ENCODE peak calls at places on chromosomes 4 and X, in seven cellular contexts. One of them, this sample, is unnamed.

GRCh38 chr4:141548791-141549190 is 87.6 kb upstream of the IL15 start:
- DNase-seq in K562: no peak
- DNase-seq in H1: no peak
- DNase-seq in HepG2: no peak
- DNase-seq in GM12878: no peak
- DNase-seq in HCT116: no peak
- DNase-seq in HEK293T: no peak
- DNase-seq in this sample: no peak

GRCh38 chrX:15750611-15751159 is 12.6 kb downstream of the CA5B start:
- DNase-seq in HEK293T: no peak
- DNase-seq in HCT116: no peak
- DNase-seq in GM12878: no peak
- DNase-seq in H1: no peak
- DNase-seq in HepG2: no peak
- DNase-seq in K562: no peak
- DNase-seq in this sample: no peak

GRCh38 chrX:101759000-101759399 is 99.3 kb upstream of the ARMCX2 start:
- DNase-seq in HepG2: peak
- DNase-seq in GM12878: no peak
- DNase-seq in HCT116: peak
- DNase-seq in K562: peak
- DNase-seq in H1: peak
- DNase-seq in HEK293T: peak
- DNase-seq in this sample: peak

GRCh38 chrX:34218063-34218462 is 85.9 kb upstream of the FAM47A start:
- DNase-seq in HCT116: no peak
- DNase-seq in K562: no peak
- DNase-seq in H1: no peak
- DNase-seq in HEK293T: no peak
- DNase-seq in GM12878: no peak
- DNase-seq in HepG2: no peak
- DNase-seq in this sample: no peak

GRCh38 chr4:71130827-71131603 is 137.6 kb downstream of the DCK start:
- DNase-seq in H1: no peak
- DNase-seq in HepG2: no peak
- DNase-seq in HCT116: no peak
- DNase-seq in K562: no peak
- DNase-seq in HEK293T: no peak
- DNase-seq in GM12878: no peak
- DNase-seq in this sample: no peak

GRCh38 chr4:112082954-112083586 is 62.2 kb upstream of the FAM241A start:
- DNase-seq in GM12878: no peak
- DNase-seq in K562: no peak
- DNase-seq in HepG2: peak
- DNase-seq in HEK293T: no peak
- DNase-seq in HCT116: peak
- DNase-seq in H1: no peak
- DNase-seq in this sample: no peak

GRCh38 chr4:114386637-114387233 is 211.9 kb upstream of the UGT8 start:
- DNase-seq in GM12878: peak
- DNase-seq in HepG2: peak
- DNase-seq in HCT116: peak
- DNase-seq in H1: no peak
- DNase-seq in K562: peak
- DNase-seq in HEK293T: peak
- DNase-seq in this sample: no peak

GRCh38 chr4:8866828-8867623 is 4.6 kb downstream of the HMX1 start:
- DNase-seq in HEK293T: no peak
- DNase-seq in K562: no peak
- DNase-seq in GM12878: no peak
- DNase-seq in HCT116: no peak
- DNase-seq in H1: peak
- DNase-seq in HepG2: no peak
- DNase-seq in this sample: no peak

GRCh38 chr4:110808371-110808878 is 185.5 kb upstream of the PITX2 start:
- DNase-seq in K562: no peak
- DNase-seq in GM12878: peak
- DNase-seq in HepG2: no peak
- DNase-seq in H1: no peak
- DNase-seq in HEK293T: no peak
- DNase-seq in HCT116: no peak
- DNase-seq in this sample: no peak

GRCh38 chr4:177638871-177639270 is 196.6 kb upstream of the AGA start:
- DNase-seq in GM12878: no peak
- DNase-seq in HCT116: no peak
- DNase-seq in HepG2: no peak
- DNase-seq in HEK293T: no peak
- DNase-seq in H1: no peak
- DNase-seq in K562: no peak
- DNase-seq in this sample: peak

GRCh38 chr4:102815981-102816380 is 11.4 kb downstream of the UBE2D3 start:
- DNase-seq in H1: no peak
- DNase-seq in K562: no peak
- DNase-seq in GM12878: no peak
- DNase-seq in HepG2: peak
- DNase-seq in HCT116: no peak
- DNase-seq in HEK293T: no peak
- DNase-seq in this sample: no peak
- TF ChIP-seq SP1 in H1: no peak
- TF ChIP-seq SP1 in K562: no peak
- TF ChIP-seq SP1 in GM12878: no peak
- TF ChIP-seq SP1 in HepG2: no peak
- TF ChIP-seq SP1 in HCT116: no peak
- TF ChIP-seq SP1 in HEK293T: no peak
- TF ChIP-seq SP1 in this sample: no peak

GRCh38 chrX:136210806-136211205 is 40.4 kb downstream of the MAP7D3 start:
- DNase-seq in HEK293T: no peak
- DNase-seq in K562: no peak
- DNase-seq in GM12878: no peak
- DNase-seq in HepG2: no peak
- DNase-seq in HCT116: no peak
- DNase-seq in H1: no peak
- DNase-seq in this sample: no peak

GRCh38 chrX:136215559-136215958 is 35.6 kb downstream of the MAP7D3 start:
- DNase-seq in K562: no peak
- DNase-seq in H1: no peak
- DNase-seq in HepG2: no peak
- DNase-seq in GM12878: no peak
- DNase-seq in HCT116: no peak
- DNase-seq in HEK293T: no peak
- DNase-seq in this sample: no peak

GRCh38 chrX:136211766-136212556 is 39.2 kb downstream of the MAP7D3 start:
- DNase-seq in GM12878: no peak
- DNase-seq in HepG2: no peak
- DNase-seq in H1: no peak
- DNase-seq in HCT116: no peak
- DNase-seq in K562: no peak
- DNase-seq in HEK293T: no peak
- DNase-seq in this sample: no peak

GRCh38 chrX:136212557-136213111 is 38.6 kb downstream of the MAP7D3 start:
- DNase-seq in HepG2: no peak
- DNase-seq in HEK293T: no peak
- DNase-seq in K562: no peak
- DNase-seq in HCT116: no peak
- DNase-seq in GM12878: no peak
- DNase-seq in H1: no peak
- DNase-seq in this sample: no peak

DNA sequence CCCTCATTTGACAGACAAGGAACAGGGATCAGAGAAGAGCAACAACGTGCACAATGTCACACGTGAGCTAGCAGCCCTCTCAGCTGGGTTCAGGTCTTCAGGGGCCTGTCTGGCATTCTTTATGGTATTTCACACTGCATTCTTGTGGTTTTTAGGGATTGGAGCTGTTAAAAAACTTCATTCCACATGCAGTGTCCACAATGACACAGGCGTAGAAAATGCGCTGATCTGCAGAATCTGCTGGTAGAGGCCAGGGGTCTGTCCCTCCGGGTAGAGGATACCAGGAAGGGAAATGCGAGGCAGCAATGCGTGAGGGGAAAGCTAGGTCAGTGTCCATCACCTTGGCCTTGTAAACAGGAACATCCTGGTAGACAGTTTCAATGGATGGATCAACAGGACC is 36.6 kb downstream of the MAP7D3 start:
- DNase-seq in GM12878: no peak
- DNase-seq in H1: no peak
- DNase-seq in HepG2: peak
- DNase-seq in HCT116: no peak
- DNase-seq in K562: no peak
- DNase-seq in HEK293T: no peak
- DNase-seq in this sample: no peak
- TF ChIP-seq SP1 in GM12878: no peak
- TF ChIP-seq SP1 in H1: no peak
- TF ChIP-seq SP1 in HepG2: no peak
- TF ChIP-seq SP1 in HCT116: no peak
- TF ChIP-seq SP1 in K562: no peak
- TF ChIP-seq SP1 in HEK293T: no peak
- TF ChIP-seq SP1 in this sample: no peak

GRCh38 chr4:1821679-1822567 is 28.8 kb downstream of the FGFR3 start:
- DNase-seq in H1: no peak
- DNase-seq in HEK293T: no peak
- DNase-seq in HCT116: no peak
- DNase-seq in GM12878: no peak
- DNase-seq in K562: no peak
- DNase-seq in HepG2: no peak
- DNase-seq in this sample: no peak

GRCh38 chr4:1824746-1825145 is 31.2 kb downstream of the LETM1 start:
- DNase-seq in K562: no peak
- DNase-seq in HCT116: no peak
- DNase-seq in H1: no peak
- DNase-seq in HEK293T: no peak
- DNase-seq in HepG2: no peak
- DNase-seq in GM12878: no peak
- DNase-seq in this sample: no peak

GRCh38 chr4:1825326-1825725 is 30.6 kb downstream of the LETM1 start:
- DNase-seq in GM12878: no peak
- DNase-seq in H1: no peak
- DNase-seq in HepG2: no peak
- DNase-seq in HEK293T: no peak
- DNase-seq in HCT116: no peak
- DNase-seq in K562: no peak
- DNase-seq in this sample: no peak

GRCh38 chr4:1822568-1823544 is 29.8 kb downstream of the FGFR3 start:
- DNase-seq in HCT116: no peak
- DNase-seq in H1: no peak
- DNase-seq in HepG2: no peak
- DNase-seq in K562: no peak
- DNase-seq in HEK293T: no peak
- DNase-seq in GM12878: no peak
- DNase-seq in this sample: no peak

GRCh38 chr4:1823545-1823932 is 30.4 kb downstream of the FGFR3 start:
- DNase-seq in K562: no peak
- DNase-seq in HCT116: no peak
- DNase-seq in HEK293T: no peak
- DNase-seq in HepG2: no peak
- DNase-seq in GM12878: no peak
- DNase-seq in H1: no peak
- DNase-seq in this sample: no peak
- TF ChIP-seq SP1 in K562: no peak
- TF ChIP-seq SP1 in HCT116: no peak
- TF ChIP-seq SP1 in HEK293T: no peak
- TF ChIP-seq SP1 in HepG2: no peak
- TF ChIP-seq SP1 in GM12878: no peak
- TF ChIP-seq SP1 in H1: no peak
- TF ChIP-seq SP1 in this sample: no peak

GRCh38 chrX:39896951-39897740 is 200.6 kb downstream of the BCOR start:
- DNase-seq in HEK293T: peak
- DNase-seq in H1: peak
- DNase-seq in K562: no peak
- DNase-seq in HepG2: peak
- DNase-seq in GM12878: no peak
- DNase-seq in HCT116: no peak
- DNase-seq in this sample: peak

GRCh38 chrX:39897741-39898097 is 200.0 kb downstream of the BCOR start:
- DNase-seq in K562: no peak
- DNase-seq in HCT116: no peak
- DNase-seq in HepG2: no peak
- DNase-seq in HEK293T: no peak
- DNase-seq in GM12878: no peak
- DNase-seq in H1: no peak
- DNase-seq in this sample: no peak

GRCh38 chrX:39893417-39894338 is 204.1 kb downstream of the BCOR start:
- DNase-seq in HEK293T: no peak
- DNase-seq in H1: no peak
- DNase-seq in GM12878: no peak
- DNase-seq in HepG2: no peak
- DNase-seq in HCT116: no peak
- DNase-seq in K562: no peak
- DNase-seq in this sample: no peak

GRCh38 chrX:39894626-39895025 is 203.1 kb downstream of the BCOR start:
- DNase-seq in GM12878: no peak
- DNase-seq in K562: no peak
- DNase-seq in HEK293T: no peak
- DNase-seq in HCT116: no peak
- DNase-seq in HepG2: no peak
- DNase-seq in H1: no peak
- DNase-seq in this sample: no peak

DNA sequence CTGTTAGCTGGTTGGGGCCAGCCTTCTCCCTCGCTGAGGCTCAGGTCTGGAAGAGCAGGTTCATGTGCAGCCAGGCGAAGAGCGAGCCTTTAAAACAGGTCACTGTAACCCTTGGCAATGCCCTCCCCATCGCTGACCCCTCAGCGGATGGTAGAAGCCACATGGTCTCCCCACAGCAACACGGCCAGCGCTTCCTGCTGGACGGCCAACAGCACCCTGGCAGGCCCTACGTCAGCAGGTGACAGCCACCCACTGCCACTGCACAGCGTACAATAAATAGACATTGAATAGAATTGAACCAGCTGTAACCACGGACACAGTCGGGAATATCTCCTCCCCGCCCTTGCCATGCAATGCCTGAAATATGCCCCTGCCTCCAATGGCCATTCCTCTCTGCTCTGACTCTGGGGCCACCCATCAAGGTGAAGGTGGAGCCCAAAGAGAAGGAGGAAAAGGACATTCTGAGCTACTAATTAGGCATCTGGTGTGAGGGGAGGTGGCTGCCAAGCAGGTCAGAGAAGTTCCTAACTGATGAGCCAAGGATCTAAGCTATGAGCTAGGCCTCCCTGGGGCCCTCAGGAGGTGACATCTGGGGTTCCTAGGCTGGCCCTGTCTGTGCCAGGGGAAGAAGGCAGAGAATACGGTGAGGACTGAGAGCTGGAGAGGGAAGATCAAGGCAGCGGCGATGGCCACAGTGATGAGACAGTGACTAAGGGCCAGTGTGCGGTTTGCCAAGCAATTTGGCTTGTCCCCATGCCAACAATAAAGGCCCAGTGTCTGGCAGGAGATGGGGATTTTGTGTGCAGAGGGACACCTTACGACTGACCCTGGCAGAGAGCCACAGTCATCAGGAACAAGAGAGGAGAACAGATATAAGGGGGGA is 202.3 kb downstream of the BCOR start:
- DNase-seq in H1: no peak
- DNase-seq in K562: no peak
- DNase-seq in HCT116: no peak
- DNase-seq in GM12878: no peak
- DNase-seq in HEK293T: no peak
- DNase-seq in HepG2: no peak
- DNase-seq in this sample: no peak
- TF ChIP-seq SP1 in H1: no peak
- TF ChIP-seq SP1 in K562: no peak
- TF ChIP-seq SP1 in HCT116: no peak
- TF ChIP-seq SP1 in GM12878: no peak
- TF ChIP-seq SP1 in HEK293T: no peak
- TF ChIP-seq SP1 in HepG2: no peak
- TF ChIP-seq SP1 in this sample: no peak

GRCh38 chr4:74033721-74034120 is 4.8 kb downstream of the CXCL3 start:
- DNase-seq in H1: no peak
- DNase-seq in GM12878: no peak
- DNase-seq in HEK293T: no peak
- DNase-seq in HCT116: no peak
- DNase-seq in HepG2: no peak
- DNase-seq in K562: no peak
- DNase-seq in this sample: no peak
- TF ChIP-seq SP1 in H1: no peak
- TF ChIP-seq SP1 in GM12878: no peak
- TF ChIP-seq SP1 in HEK293T: no peak
- TF ChIP-seq SP1 in HCT116: no peak
- TF ChIP-seq SP1 in HepG2: no peak
- TF ChIP-seq SP1 in K562: no peak
- TF ChIP-seq SP1 in this sample: no peak